ENCODE peak calls at places on chromosomes 12 and 14, in ten cellular contexts. H is fibroblast of lung, I is left ventricle myocardium inferior, K is GM23248, D is suprapubic skin, W is aorta, G is HCT116, O is OCI-LY7, P is H9, S is SK-N-SH. J is an unnamed sample. For H3K4me1, the result is how much of the 10 kb centered on the place peaks cover.

GRCh38 chr12:51904951-51905471 is 2.3 kb upstream of the ACVRL1 start:
- DNase-seq in H (no peak), I (no peak), K (peak), D (no peak), W (peak), G (no peak), O (no peak), P (no peak), S (peak), J (no peak)

GRCh38 chr14:34322940-34323418 is 139.1 kb downstream of the SPTSSA start:
- DNase-seq in H (peak), I (peak), K (peak), D (peak), W (peak), G (peak), O (peak), P (peak), S (peak), J (peak)

GRCh38 chr12:24821691-24822090 is 127.2 kb downstream of the BCAT1 start:
- DNase-seq in H (peak), I (no peak), K (peak), D (no peak), W (no peak), G (no peak), O (no peak), P (no peak), S (no peak), J (no peak)

GRCh38 chr14:51828017-51828797 is 32.2 kb upstream of the GNG2 start:
- DNase-seq in H (peak), I (peak), K (peak), D (no peak), W (peak), G (peak), O (peak), P (no peak), S (no peak), J (peak)

GRCh38 chr12:4157122-4157521 is 116.4 kb upstream of the CCND2 start:
- DNase-seq in H (no peak), I (no peak), K (no peak), D (no peak), W (no peak), G (no peak), O (no peak), P (no peak), S (no peak), J (no peak)

GRCh38 chr12:18250313-18250916 is 10.9 kb upstream of the PIK3C2G start:
- DNase-seq in H (peak), I (no peak), K (peak), D (no peak), W (no peak), G (peak), O (peak), P (no peak), S (peak), J (no peak)

GRCh38 chr12:40618621-40619020 is 73.6 kb upstream of the CNTN1 start:
- DNase-seq in H (no peak), I (no peak), K (peak), D (no peak), W (no peak), G (no peak), O (no peak), P (no peak), S (no peak), J (no peak)

GRCh38 chr12:93684716-93685115 is 7.5 kb downstream of the CRADD start:
- DNase-seq in H (no peak), I (no peak), K (peak), D (no peak), W (no peak), G (no peak), O (no peak), P (no peak), S (no peak), J (no peak)

GRCh38 chr12:115840159-115840558 is 437.3 kb downstream of the MED13L start:
- DNase-seq in H (no peak), I (no peak), K (peak), D (no peak), W (no peak), G (no peak), O (no peak), P (no peak), S (no peak), J (no peak)

GRCh38 chr14:88551094-88551870 is 3.5 kb downstream of the PTPN21 start:
- DNase-seq in H (peak), I (peak), K (peak), D (peak), W (peak), G (peak), O (no peak), P (peak), S (peak), J (peak)

GRCh38 chr12:64780531-64781373 is 21.5 kb upstream of the GNS start:
- DNase-seq in H (peak), I (peak), K (peak), D (no peak), W (peak), G (no peak), O (no peak), P (peak), S (peak), J (peak)

GRCh38 chr14:73467377-73467776 is 9.0 kb upstream of the NUMB start:
- DNase-seq in H (peak), I (no peak), K (peak), D (no peak), W (no peak), G (no peak), O (no peak), P (no peak), S (no peak), J (peak)

GRCh38 chr12:16607895-16608294 is 1.9 kb upstream of the LMO3 start:
- DNase-seq in H (no peak), I (no peak), K (no peak), D (no peak), W (no peak), G (no peak), O (no peak), P (no peak), S (no peak), J (no peak)

GRCh38 chr12:98379106-98379505 is 136.3 kb upstream of the TMPO start:
- DNase-seq in H (no peak), I (no peak), K (no peak), D (no peak), W (no peak), G (no peak), O (no peak), P (no peak), S (no peak), J (no peak)

GRCh38 chr14:76456891-76457586 is 81.1 kb downstream of the ESRRB start:
- DNase-seq in H (no peak), I (no peak), K (no peak), D (no peak), W (no peak), G (no peak), O (no peak), P (no peak), S (no peak), J (no peak)

GRCh38 chr14:68711551-68712437 is 81.1 kb downstream of the ZFP36L1 start:
- DNase-seq in H (no peak), I (no peak), K (no peak), D (peak), W (no peak), G (no peak), O (no peak), P (peak), S (no peak), J (no peak)

GRCh38 chr14:55938249-55938791 is 179.9 kb upstream of the PELI2 start:
- DNase-seq in H (peak), I (peak), K (peak), D (no peak), W (peak), G (no peak), O (no peak), P (no peak), S (no peak), J (no peak)

GRCh38 chr14:24339284-24340151 is at the start of gene RIPK3:
- DNase-seq in H (no peak), I (peak), K (peak), D (peak), W (peak), G (no peak), O (peak), P (peak), S (no peak), J (peak)

GRCh38 chr12:57135939-57136338 is 7.7 kb downstream of the LRP1 start:
- DNase-seq in H (peak), I (peak), K (peak), D (no peak), W (peak), G (no peak), O (no peak), P (peak), S (peak), J (no peak)

GRCh38 chr12:105740970-105741725 is 397.6 kb downstream of the NUAK1 start:
- DNase-seq in H (peak), I (peak), K (peak), D (no peak), W (peak), G (no peak), O (no peak), P (no peak), S (no peak), J (no peak)

GRCh38 chr12:88111074-88111652 is 30.7 kb downstream of the CEP290 start:
- DNase-seq in H (peak), I (no peak), K (peak), D (no peak), W (no peak), G (peak), O (peak), P (no peak), S (peak), J (no peak)

GRCh38 chr14:31059152-31059924 is 33.2 kb upstream of the STRN3 start:
- DNase-seq in H (peak), I (peak), K (peak), D (no peak), W (peak), G (no peak), O (no peak), P (no peak), S (no peak), J (no peak)

GRCh38 chr12:67982165-67982563 is 7.1 kb upstream of the IFNG-AS1 start:
- DNase-seq in H (peak), I (no peak), K (peak), D (no peak), W (no peak), G (no peak), O (no peak), P (no peak), S (peak), J (no peak)

GRCh38 chr14:61699092-61699491 is 3.8 kb downstream of the HIF1A start:
- DNase-seq in H (no peak), I (no peak), K (peak), D (no peak), W (no peak), G (no peak), O (peak), P (no peak), S (no peak), J (no peak)

GRCh38 chr12:47812797-47813490 is 6.8 kb downstream of the HDAC7 start:
- DNase-seq in H (peak), I (peak), K (peak), D (peak), W (peak), G (no peak), O (peak), P (peak), S (no peak), J (peak)

GRCh38 chr12:47816646-47817271 is 2.9 kb downstream of the HDAC7 start:
- DNase-seq in H (no peak), I (no peak), K (no peak), D (no peak), W (peak), G (no peak), O (no peak), P (no peak), S (peak), J (no peak)

GRCh38 chr12:47817272-47818006 is 2.3 kb downstream of the HDAC7 start:
- DNase-seq in H (no peak), I (no peak), K (peak), D (no peak), W (peak), G (no peak), O (peak), P (no peak), S (no peak), J (no peak)

GRCh38 chr12:47813491-47814196 is 6.1 kb downstream of the HDAC7 start:
- DNase-seq in H (no peak), I (no peak), K (no peak), D (no peak), W (peak), G (no peak), O (peak), P (peak), S (no peak), J (no peak)

DNA sequence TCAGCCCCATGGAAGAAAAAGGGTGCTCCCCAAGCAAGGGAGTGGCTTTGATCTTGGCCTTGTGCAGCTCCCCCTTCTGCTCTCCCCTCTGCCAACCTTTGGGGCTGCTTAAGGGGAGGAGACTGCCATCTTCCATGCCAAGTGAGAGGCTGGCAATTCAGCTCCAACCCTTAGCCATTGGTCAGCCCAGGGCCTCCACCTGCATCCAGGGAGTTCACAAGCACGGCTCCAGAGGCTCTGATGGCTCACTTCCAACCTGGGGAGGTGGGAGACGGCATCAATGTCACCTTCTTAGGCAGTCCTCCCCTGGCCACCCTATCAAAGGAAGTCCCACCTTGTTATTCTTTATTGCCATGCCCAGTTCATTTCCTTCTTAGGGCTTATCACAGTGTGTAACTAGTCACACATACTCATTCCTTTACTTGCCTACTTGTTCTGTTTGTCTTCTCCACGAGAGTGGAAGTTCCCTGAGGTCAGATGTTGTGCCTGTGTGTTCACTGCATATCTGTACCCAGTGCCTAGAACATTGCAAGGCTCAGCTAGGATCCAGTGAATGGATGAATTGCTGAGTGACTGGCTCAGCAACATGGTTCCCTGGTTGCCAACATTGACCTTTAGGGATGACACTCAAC is 5.0 kb downstream of the HDAC7 start:
- DNase-seq in H (no peak), I (no peak), K (no peak), D (no peak), W (peak), G (no peak), O (no peak), P (no peak), S (no peak), J (no peak)
- H3K4me1 ChIP-seq in H (half or more), I (half or more), K (half or more), D (half or more), W (under half), G (half or more), O (half or more), P (under half), S (half or more), J (half or more)

DNA sequence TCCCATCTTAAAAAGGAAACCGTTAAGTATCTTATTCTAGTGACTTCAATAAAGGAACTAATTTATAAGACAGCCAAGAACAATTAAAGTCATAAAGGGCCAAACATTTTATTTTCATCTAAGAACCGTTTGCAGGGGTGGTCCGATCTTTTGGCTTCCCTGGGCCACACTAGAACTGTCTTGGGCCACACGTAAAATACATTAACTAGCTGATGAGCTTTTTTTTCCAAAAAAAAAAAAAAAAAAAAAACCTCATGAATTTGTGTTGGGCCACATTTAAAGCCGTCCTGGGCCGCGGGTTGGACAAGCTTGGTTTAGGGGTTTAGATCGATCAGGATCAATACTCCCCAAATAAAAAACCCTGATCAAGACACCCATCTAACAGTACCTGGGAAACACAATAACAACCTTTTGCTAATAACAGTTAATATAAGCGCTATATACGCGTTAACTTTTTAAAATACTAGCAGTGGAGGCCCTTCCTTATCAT is 1.2 kb downstream of the NAP1L1 start:
- DNase-seq in H (no peak), I (no peak), K (peak), D (no peak), W (no peak), G (no peak), O (no peak), P (no peak), S (no peak), J (no peak)
- H3K27ac ChIP-seq in H (peak), I (peak), K (peak), D (peak), W (peak), G (peak), O (peak), P (no peak), S (peak), J (peak)

DNA sequence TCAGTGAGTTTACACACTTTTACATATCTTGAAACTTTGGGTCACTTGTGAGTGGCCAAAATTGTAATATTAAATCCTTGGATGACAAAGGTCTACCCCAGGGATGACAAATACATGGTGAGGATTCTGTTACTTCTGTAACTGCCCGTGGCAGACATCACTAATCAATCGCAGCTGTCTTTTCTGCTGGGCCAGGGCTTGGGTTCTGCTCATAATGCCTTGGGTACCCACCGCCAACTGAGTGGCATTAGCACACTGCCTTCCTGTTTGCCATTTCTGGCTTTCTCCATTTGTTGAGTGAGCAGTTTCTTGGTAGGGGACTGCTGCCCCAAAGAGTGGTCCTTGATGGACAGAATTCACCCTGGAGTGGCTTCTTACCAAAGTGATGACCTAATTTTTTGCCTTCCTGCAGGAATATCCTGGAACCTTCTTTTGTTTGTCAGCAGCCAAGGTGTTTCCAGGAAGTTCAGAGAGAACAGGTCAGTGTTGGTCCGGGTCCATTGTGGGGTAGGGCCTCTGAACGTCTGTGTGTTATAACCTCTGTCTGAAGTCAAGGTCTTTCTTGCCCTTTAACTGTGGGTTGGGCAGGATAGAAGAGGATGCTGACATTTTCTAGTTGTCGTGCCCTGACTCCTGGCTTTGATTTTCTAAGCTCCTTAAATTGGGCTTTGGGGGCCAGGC is 6.2 kb downstream of the TSPAN9 start:
- DNase-seq in H (no peak), I (no peak), K (no peak), D (no peak), W (no peak), G (no peak), O (no peak), P (no peak), S (no peak), J (no peak)
- H3K4me1 ChIP-seq in H (under half), I (half or more), K (under half), D (half or more), W (under half), G (under half), O (under half), P (under half), S (under half), J (under half)

GRCh38 chr12:34354239-34355200 is 332.2 kb downstream of the ALG10 start:
- DNase-seq in H (no peak), I (no peak), K (no peak), D (no peak), W (no peak), G (no peak), O (no peak), P (no peak), S (peak), J (no peak)

GRCh38 chr12:34357791-34358190 is 335.5 kb downstream of the ALG10 start:
- DNase-seq in H (no peak), I (no peak), K (no peak), D (no peak), W (no peak), G (no peak), O (no peak), P (no peak), S (no peak), J (no peak)

GRCh38 chr12:34358198-34358597 is 335.9 kb downstream of the ALG10 start:
- DNase-seq in H (no peak), I (no peak), K (no peak), D (no peak), W (no peak), G (no peak), O (no peak), P (no peak), S (no peak), J (no peak)

GRCh38 chr12:34352098-34352497 is 329.8 kb downstream of the ALG10 start:
- DNase-seq in H (no peak), I (no peak), K (no peak), D (no peak), W (no peak), G (no peak), O (no peak), P (no peak), S (no peak), J (no peak)

GRCh38 chr12:34356233-34356987 is 334.1 kb downstream of the ALG10 start:
- DNase-seq in H (no peak), I (no peak), K (no peak), D (no peak), W (no peak), G (no peak), O (no peak), P (no peak), S (no peak), J (no peak)
- H3K27ac ChIP-seq in H (no peak), I (no peak), K (no peak), D (no peak), W (no peak), G (no peak), O (no peak), P (no peak), S (no peak), J (no peak)

DNA sequence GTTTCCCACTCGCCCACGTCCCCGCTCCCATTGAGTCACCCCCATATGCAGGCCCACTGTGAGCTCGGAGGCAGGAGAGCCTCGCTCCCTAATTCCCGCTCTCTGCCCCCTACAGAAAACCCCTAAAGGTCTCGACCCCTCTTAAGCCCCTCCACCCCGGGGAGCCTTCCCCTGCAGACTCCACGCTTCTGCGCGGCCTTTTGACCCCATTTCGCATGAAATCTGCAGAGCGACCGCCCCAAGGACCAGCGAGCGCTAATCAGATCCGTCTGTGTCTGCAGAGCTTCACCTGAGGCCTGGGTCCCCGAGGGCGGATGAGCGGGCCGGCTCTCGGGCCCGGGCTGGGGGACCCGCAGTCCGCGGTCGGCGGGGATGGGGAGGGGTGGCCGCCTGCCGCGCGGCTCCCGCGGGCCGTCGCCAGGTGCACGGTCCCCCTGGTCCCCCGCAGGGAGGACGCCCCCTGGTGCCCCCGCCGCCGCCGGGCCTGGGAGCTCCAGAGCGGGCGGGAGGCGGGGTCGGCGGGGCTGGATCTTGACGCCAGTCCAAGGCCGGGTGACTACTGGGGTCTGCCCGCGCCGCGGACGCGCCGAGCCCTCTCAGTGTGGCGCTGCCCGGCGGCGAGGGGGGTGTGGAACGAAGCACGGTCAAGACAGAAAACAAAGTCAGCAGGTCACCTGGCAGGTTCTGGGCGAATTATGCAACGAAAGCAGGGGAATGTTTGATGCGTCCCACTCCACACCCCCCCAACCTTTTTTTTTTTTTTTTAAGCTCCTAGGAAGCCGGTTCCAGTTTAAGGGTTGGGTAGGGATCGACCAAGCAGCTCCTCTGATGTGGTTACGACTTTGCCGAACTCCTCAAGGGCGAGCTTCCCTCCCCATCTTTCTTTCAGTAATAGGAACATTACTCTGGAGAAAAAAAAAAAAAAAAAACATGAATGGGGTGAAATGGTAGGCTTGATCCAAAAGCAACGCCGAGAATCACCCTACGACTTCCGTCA is 9.9 kb downstream of the BMP4 start:
- DNase-seq in H (no peak), I (no peak), K (no peak), D (no peak), W (no peak), G (no peak), O (no peak), P (peak), S (peak), J (peak)
- H3K4me1 ChIP-seq in H (under half), I (under half), K (under half), D (under half), W (under half), G (under half), O (under half), P (under half), S (under half), J (under half)